ENCODE peak calls at places on chromosome 5, in seven cellular contexts. S is HFF-Myc, G is MM.1S, U is bronchial epithelial cell, I is RWPE1, W is colonic mucosa, H is lower leg skin. K is an unnamed sample.

GRCh38 chr5:93582677-93583524 is at the start of gene NR2F1:
- DNase-seq in S (peak; percentile 84), G (peak; percentile 31), U (peak; percentile 29), I (peak; percentile 63), W (peak; percentile 66), H (no peak), K (peak; percentile 92)

GRCh38 chr5:163306421-163306820 is 131.0 kb upstream of the CCNG1 start:
- DNase-seq in S (no peak), G (peak; percentile 14), U (peak; percentile 21), I (no peak), W (no peak), H (no peak), K (peak; percentile 55)

GRCh38 chr5:122099060-122099790 is 21.2 kb upstream of the LOX start:
- DNase-seq in S (no peak), G (no peak), U (peak; percentile 88), I (peak; percentile 75), W (no peak), H (no peak), K (peak; percentile 81)

GRCh38 chr5:179486596-179487051 is 63.7 kb upstream of the RUFY1 start:
- DNase-seq in S (no peak), G (no peak), U (no peak), I (no peak), W (no peak), H (no peak), K (no peak)

GRCh38 chr5:75324791-75325190 is 12.2 kb upstream of the HMGCR start:
- DNase-seq in S (no peak), G (no peak), U (no peak), I (no peak), W (no peak), H (no peak), K (no peak)

GRCh38 chr5:135013947-135014570 is 20.0 kb downstream of the PITX1 start:
- DNase-seq in S (no peak), G (no peak), U (no peak), I (no peak), W (peak; percentile 17), H (no peak), K (no peak)

GRCh38 chr5:145859897-145860296 is 12.9 kb downstream of the GRXCR2 start:
- DNase-seq in S (no peak), G (no peak), U (no peak), I (no peak), W (no peak), H (no peak), K (no peak)

GRCh38 chr5:2996248-2996647 is 244.8 kb upstream of the IRX2 start:
- DNase-seq in S (no peak), G (no peak), U (no peak), I (no peak), W (no peak), H (no peak), K (peak; percentile 47)

GRCh38 chr5:105413406-105413990 is 1850.9 kb upstream of the NUDT12 start:
- DNase-seq in S (no peak), G (no peak), U (no peak), I (no peak), W (no peak), H (no peak), K (no peak)

DNA sequence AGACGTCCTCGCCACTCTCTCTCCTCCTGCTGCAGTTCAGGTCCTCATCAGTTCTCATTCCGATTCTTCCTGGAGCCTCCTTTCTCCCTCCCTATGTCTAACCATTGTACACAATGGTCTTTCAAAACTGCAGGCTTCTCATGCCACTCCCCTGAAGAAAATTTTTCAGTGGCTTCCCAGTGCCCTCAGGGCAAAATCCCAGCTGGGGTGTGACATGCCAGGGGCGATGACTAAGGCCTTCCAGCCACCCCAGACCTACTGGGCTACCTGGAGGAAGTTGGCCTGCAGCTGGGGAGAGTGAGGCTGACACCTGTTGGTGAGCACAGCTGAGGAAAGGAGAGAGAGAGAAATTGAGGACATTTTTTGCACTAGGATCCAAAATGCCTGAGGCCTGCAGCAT is 65.2 kb downstream of the SREK1 start:
- DNase-seq in S (no peak), G (no peak), U (peak; percentile 78), I (peak; percentile 92), W (no peak), H (no peak), K (peak; percentile 82)
- TF ChIP-seq CTCF in S (no peak), G (no peak), U (peak; percentile 32), I (no peak), W (no peak), H (no peak), K (peak; percentile 12)

GRCh38 chr5:126046275-126046674 is 376.9 kb upstream of the GRAMD2B start:
- DNase-seq in S (no peak), G (no peak), U (no peak), I (no peak), W (no peak), H (no peak), K (no peak)

GRCh38 chr5:126043684-126044083 is 379.5 kb upstream of the GRAMD2B start:
- DNase-seq in S (no peak), G (no peak), U (no peak), I (no peak), W (no peak), H (no peak), K (no peak)

GRCh38 chr5:126044931-126045565 is 378.2 kb upstream of the GRAMD2B start:
- DNase-seq in S (no peak), G (no peak), U (no peak), I (no peak), W (no peak), H (no peak), K (no peak)

GRCh38 chr5:126046996-126047395 is 376.2 kb upstream of the GRAMD2B start:
- DNase-seq in S (peak; percentile 59), G (no peak), U (no peak), I (no peak), W (no peak), H (no peak), K (no peak)

GRCh38 chr5:126044111-126044668 is 379.0 kb upstream of the GRAMD2B start:
- DNase-seq in S (peak; percentile 77), G (peak; percentile 18), U (peak; percentile 4), I (no peak), W (no peak), H (no peak), K (no peak)
- TF ChIP-seq CTCF in S (no peak), G (no peak), U (no peak), I (no peak), W (no peak), H (no peak), K (no peak)

GRCh38 chr5:10366310-10367297 is 13.1 kb downstream of the MARCHF6 start:
- DNase-seq in S (no peak), G (no peak), U (peak; percentile 81), I (peak; percentile 41), W (no peak), H (no peak), K (peak; percentile 70)

GRCh38 chr5:10367586-10367985 is 14.1 kb downstream of the MARCHF6 start:
- DNase-seq in S (no peak), G (no peak), U (no peak), I (no peak), W (no peak), H (no peak), K (no peak)

GRCh38 chr5:10363519-10364185 is 10.2 kb downstream of the MARCHF6 start:
- DNase-seq in S (no peak), G (no peak), U (no peak), I (no peak), W (no peak), H (no peak), K (no peak)

GRCh38 chr5:10365800-10366199 is 12.3 kb downstream of the MARCHF6 start:
- DNase-seq in S (no peak), G (no peak), U (no peak), I (no peak), W (no peak), H (no peak), K (no peak)

GRCh38 chr5:10364186-10364689 is 10.7 kb downstream of the MARCHF6 start:
- DNase-seq in S (no peak), G (peak; percentile 44), U (peak; percentile 40), I (no peak), W (no peak), H (no peak), K (peak; percentile 43)
- TF ChIP-seq CTCF in S (peak; percentile 12), G (peak; percentile 57), U (peak; percentile 44), I (no peak), W (no peak), H (no peak), K (peak; percentile 9)

GRCh38 chr5:172334196-172334595 is 50.6 kb upstream of the UBTD2 start:
- DNase-seq in S (no peak), G (no peak), U (no peak), I (no peak), W (no peak), H (no peak), K (no peak)
- TF ChIP-seq CTCF in S (peak; percentile 25), G (peak; percentile 20), U (no peak), I (no peak), W (no peak), H (no peak), K (no peak)

K was measured in MCF 10A.